ENCODE peak calls at places on chromosomes 1 and 21, in four cellular contexts. C, I, L and G are unnamed samples.

GRCh38 chr21:26469789-26470188 is 103.3 kb downstream of the CYYR1 start:
- DNase-seq in L (no peak), C (no peak), I (no peak), G (no peak)

GRCh38 chr21:15164678-15165303 is 100.0 kb upstream of the NRIP1 start:
- DNase-seq in C (no peak), I (peak), L (no peak), G (no peak)

GRCh38 chr1:115980998-115981993 is 5.0 kb downstream of the SLC22A15 start:
- DNase-seq in C (no peak), L (no peak), I (peak), G (peak)

GRCh38 chr1:29820401-29820800 is 584.1 kb downstream of the PTPRU start:
- DNase-seq in I (no peak), C (no peak), L (no peak), G (no peak)

GRCh38 chr1:17877896-17878295 is 122.8 kb downstream of the ACTL8 start:
- DNase-seq in C (no peak), I (no peak), L (peak), G (no peak)

GRCh38 chr1:9892563-9893528 is 17.2 kb downstream of the CTNNBIP1 start:
- DNase-seq in I (no peak), L (no peak), C (no peak), G (no peak)

GRCh38 chr1:36157115-36157903 is 1.3 kb downstream of the MAP7D1 start:
- DNase-seq in I (no peak), L (no peak), C (no peak), G (no peak)

GRCh38 chr1:228211091-228211870 is 3.4 kb downstream of the OBSCN start:
- DNase-seq in L (no peak), C (no peak), I (no peak), G (no peak)

GRCh38 chr1:36321119-36321951 is 2.1 kb downstream of the EVA1B start:
- DNase-seq in C (no peak), I (peak), L (peak), G (peak)

GRCh38 chr21:29277442-29277841 is 21.3 kb upstream of the BACH1 start:
- DNase-seq in C (no peak), I (no peak), L (no peak), G (no peak)

GRCh38 chr1:86616433-86616832 is 69.6 kb downstream of the CLCA4 start:
- DNase-seq in L (no peak), C (no peak), I (no peak), G (no peak)

GRCh38 chr1:27099154-27099903 is 55.6 kb downstream of the SLC9A1 start:
- DNase-seq in L (peak), I (peak), C (peak), G (peak)

GRCh38 chr1:65255088-65256050 is 54.0 kb upstream of the DNAJC6 start:
- DNase-seq in C (no peak), I (no peak), L (no peak), G (peak)

GRCh38 chr1:203776636-203777035 is 11.7 kb downstream of the LAX1 start:
- DNase-seq in I (peak), C (no peak), L (no peak), G (no peak)
- TF ChIP-seq CTCF in I (peak), C (no peak), L (no peak), G (no peak)

GRCh38 chr1:2132222-2133038 is 62.1 kb downstream of the FAAP20 start:
- DNase-seq in L (peak), I (peak), C (peak), G (peak)
- TF ChIP-seq CTCF in L (peak), I (no peak), C (no peak), G (peak)

GRCh38 chr1:184143449-184143848 is 91.9 kb downstream of the TSEN15 start:
- DNase-seq in L (no peak), I (no peak), C (no peak), G (no peak)
- TF ChIP-seq CTCF in L (peak), I (peak), C (no peak), G (no peak)

GRCh38 chr1:206430031-206430983 is 40.0 kb upstream of the IKBKE start:
- DNase-seq in L (no peak), C (no peak), I (no peak), G (no peak)
- TF ChIP-seq CTCF in L (no peak), C (no peak), I (no peak), G (no peak)

DNA sequence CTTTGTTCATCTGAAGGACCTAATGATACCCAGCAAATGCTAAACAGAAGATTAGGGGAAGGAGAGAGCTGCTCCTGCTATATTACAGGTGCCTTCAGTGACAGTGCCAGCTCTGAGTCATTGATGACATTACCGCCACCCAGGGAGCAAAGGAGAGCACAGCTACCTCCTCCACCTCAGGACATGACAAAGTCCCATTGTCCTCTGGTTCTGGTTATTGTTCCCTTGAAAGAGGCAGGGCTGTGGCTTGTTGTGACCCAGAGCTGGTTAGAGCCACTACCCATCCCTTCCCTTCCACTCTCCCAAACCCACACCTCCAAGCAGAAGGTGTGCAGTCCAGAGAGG is 363.5 kb upstream of the DUSP10 start:
- DNase-seq in I (no peak), L (no peak), C (no peak), G (no peak)
- TF ChIP-seq CTCF in I (no peak), L (no peak), C (no peak), G (no peak)

GRCh38 chr1:182525342-182525741 is 63.7 kb downstream of the RNASEL start:
- DNase-seq in L (no peak), C (no peak), I (no peak), G (no peak)

GRCh38 chr1:182527680-182528079 is 61.4 kb downstream of the RNASEL start:
- DNase-seq in I (no peak), C (no peak), L (no peak), G (no peak)
- TF ChIP-seq CTCF in I (no peak), C (no peak), L (no peak), G (no peak)

GRCh38 chr1:63190171-63190570 is 132.2 kb upstream of the FOXD3 start:
- DNase-seq in I (no peak), L (no peak), C (no peak), G (no peak)

DNA sequence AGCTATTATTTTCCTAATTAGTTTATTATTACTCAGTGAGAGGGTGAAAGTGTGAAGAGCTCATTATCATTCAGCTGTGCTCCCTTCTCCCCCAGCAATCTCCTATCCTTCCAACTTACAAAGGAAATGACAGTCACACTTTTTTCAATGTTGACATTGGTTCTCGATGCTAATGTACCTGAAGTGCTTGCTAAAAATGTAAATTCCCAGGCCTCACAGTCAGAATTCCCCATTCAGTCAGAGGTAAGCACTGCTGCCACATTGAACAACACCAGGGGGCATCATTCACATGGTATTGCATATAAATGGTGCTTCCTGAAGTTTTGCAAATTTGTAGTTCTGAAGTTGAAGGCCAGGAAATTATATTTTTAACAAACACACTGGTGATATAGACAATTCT is 132.7 kb upstream of the FOXD3 start:
- DNase-seq in L (no peak), C (no peak), I (peak), G (no peak)
- TF ChIP-seq CTCF in L (no peak), C (no peak), I (no peak), G (no peak)

DNA sequence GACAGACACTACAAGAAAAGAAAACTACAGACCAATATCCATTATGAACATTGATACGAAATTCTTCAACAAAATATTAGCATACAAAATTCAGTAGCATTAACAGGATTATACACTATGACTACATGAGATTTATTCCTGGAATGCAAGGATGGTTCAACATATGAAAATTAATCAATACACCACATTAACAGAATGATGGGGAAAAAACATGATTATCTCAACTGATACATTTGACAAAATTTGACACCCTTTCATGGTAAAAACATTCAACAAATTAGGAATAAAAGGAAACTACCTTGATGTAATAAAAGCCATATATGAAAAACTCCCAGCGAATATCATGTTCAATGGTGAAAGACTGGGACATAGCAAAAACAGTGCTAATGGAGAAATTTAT is 31.5 kb downstream of the TRPM2 start:
- DNase-seq in C (no peak), I (no peak), L (no peak), G (no peak)
- TF ChIP-seq CTCF in C (no peak), I (no peak), L (no peak), G (no peak)

GRCh38 chr1:201795066-201795465 is 33.9 kb upstream of the IPO9 start:
- DNase-seq in L (no peak), C (no peak), I (peak), G (no peak)
- TF ChIP-seq CTCF in L (peak), C (peak), I (peak), G (peak)